ENCODE peak calls at places on chromosome 9, in nine cellular contexts. Q, O, G, J, U, D, L, Z and F are unnamed samples.

GRCh38 chr9:17116400-17116837 is 18.4 kb upstream of the CNTLN start:
- DNase-seq in Q (peak), L (no peak), U (no peak), O (no peak), G (no peak), J (no peak), D (no peak), Z (peak), F (no peak)

GRCh38 chr9:126614455-126615248 is 924 bp downstream of the LMX1B start:
- DNase-seq in O (no peak), Q (no peak), Z (no peak), J (no peak), L (no peak), G (no peak), U (no peak), D (no peak), F (no peak)

GRCh38 chr9:4769321-4770080 is 23.2 kb upstream of the RCL1 start:
- DNase-seq in L (no peak), Q (peak), D (no peak), J (no peak), U (no peak), Z (peak), O (no peak), G (no peak), F (no peak)

GRCh38 chr9:124267271-124267807 is 9.6 kb downstream of the NEK6 start:
- DNase-seq in U (no peak), G (peak), D (no peak), L (no peak), J (no peak), O (no peak), Z (peak), Q (peak), F (no peak)

GRCh38 chr9:112810696-112811490 is 60.3 kb downstream of the SNX30 start:
- DNase-seq in L (no peak), Q (no peak), G (no peak), U (no peak), Z (no peak), D (no peak), J (no peak), O (no peak), F (no peak)

GRCh38 chr9:81610739-81611107 is 78.6 kb downstream of the TLE1 start:
- DNase-seq in Z (no peak), U (no peak), J (no peak), L (no peak), Q (no peak), O (no peak), G (no peak), D (no peak), F (no peak)

GRCh38 chr9:109408759-109409462 is 88.1 kb upstream of the EPB41L4B start:
- DNase-seq in Q (no peak), D (no peak), Z (no peak), O (no peak), J (no peak), L (no peak), G (no peak), U (no peak), F (no peak)

GRCh38 chr9:85453850-85454249 is 287.9 kb downstream of the AGTPBP1 start:
- DNase-seq in O (no peak), G (no peak), Q (no peak), L (no peak), D (no peak), U (no peak), Z (no peak), J (no peak), F (no peak)

GRCh38 chr9:114908104-114908621 is 22.2 kb downstream of the TNFSF8 start:
- DNase-seq in Q (peak), Z (no peak), U (no peak), L (no peak), O (no peak), J (peak), D (no peak), G (no peak), F (no peak)

GRCh38 chr9:109469646-109470358 is 28.3 kb downstream of the PTPN3 start:
- DNase-seq in G (peak), Z (peak), D (peak), U (peak), L (peak), Q (peak), O (peak), J (peak), F (peak)

GRCh38 chr9:123131993-123132392 is 98.5 kb downstream of the GPR21 start:
- DNase-seq in Q (no peak), Z (no peak), J (no peak), G (no peak), L (no peak), U (no peak), D (no peak), O (no peak), F (no peak)

GRCh38 chr9:130946778-130947617 is 8.0 kb upstream of the FIBCD1 start:
- DNase-seq in O (no peak), J (no peak), L (no peak), Z (no peak), D (no peak), U (no peak), Q (peak), G (no peak), F (no peak)

GRCh38 chr9:133202688-133203453 is 6.2 kb downstream of the OBP2B start:
- DNase-seq in U (no peak), J (no peak), D (no peak), O (no peak), L (no peak), Q (no peak), Z (no peak), G (no peak), F (no peak)

GRCh38 chr9:86547596-86547995 is 193.4 kb upstream of the TUT7 start:
- DNase-seq in D (no peak), O (no peak), Z (no peak), Q (no peak), U (no peak), L (no peak), G (no peak), J (no peak), F (no peak)

GRCh38 chr9:34591911-34592866 is 2.7 kb upstream of the CNTFR start:
- DNase-seq in U (no peak), Q (no peak), L (no peak), O (no peak), Z (no peak), G (no peak), J (no peak), D (no peak), F (no peak)

GRCh38 chr9:80928697-80929096 is 760.6 kb downstream of the TLE1 start:
- DNase-seq in G (no peak), Z (no peak), D (no peak), O (no peak), J (no peak), Q (peak), U (no peak), L (no peak), F (no peak)

GRCh38 chr9:81588148-81588874 is 101.0 kb downstream of the TLE1 start:
- DNase-seq in J (no peak), O (no peak), Q (peak), L (no peak), D (peak), U (no peak), Z (peak), G (no peak), F (no peak)

GRCh38 chr9:88197781-88198345 is 59.6 kb upstream of the SPATA31C2 start:
- DNase-seq in J (peak), O (no peak), G (no peak), Z (peak), L (no peak), Q (peak), U (no peak), D (no peak), F (no peak)

GRCh38 chr9:112028242-112029221 is 131.9 kb downstream of the UGCG start:
- DNase-seq in J (no peak), D (no peak), L (no peak), Z (no peak), G (no peak), U (no peak), O (no peak), Q (no peak), F (peak)

GRCh38 chr9:82961504-82962125 is 101.3 kb downstream of the RASEF start:
- DNase-seq in G (peak), J (peak), Q (peak), O (peak), D (peak), Z (peak), L (peak), U (peak), F (no peak)

GRCh38 chr9:113636165-113636564 is 172.6 kb downstream of the RGS3 start:
- DNase-seq in G (no peak), Q (peak), D (no peak), Z (no peak), L (no peak), J (no peak), U (no peak), O (no peak), F (no peak)